ENCODE peak calls at places on chromosome 16, in four cellular contexts. B is MM.1S, W is heart right ventricle, Q is uterus. F is an unnamed sample.

GRCh38 chr16:54931757-54932660 is 1.3 kb downstream of the IRX5 start:
- DNase-seq in W (no peak), Q (no peak), B (no peak), F (no peak)

GRCh38 chr16:3131755-3132377 is 3.0 kb upstream of the ZNF213 start:
- DNase-seq in Q (no peak), B (peak), W (no peak), F (peak)

GRCh38 chr16:52498640-52499039 is 48.3 kb downstream of the TOX3 start:
- DNase-seq in Q (no peak), W (no peak), B (no peak), F (no peak)

GRCh38 chr16:25155553-25156460 is 44.3 kb downstream of the LCMT1 start:
- DNase-seq in B (no peak), W (no peak), Q (no peak), F (no peak)

GRCh38 chr16:70715113-70715711 is 29.4 kb upstream of the MTSS2 start:
- DNase-seq in W (peak), B (no peak), Q (peak), F (peak)

GRCh38 chr16:87222335-87222734 is 94.9 kb downstream of the C16orf95 start:
- DNase-seq in Q (no peak), W (no peak), B (no peak), F (no peak)

GRCh38 chr16:46743232-46743719 is 4.9 kb downstream of the MYLK3 start:
- DNase-seq in B (no peak), W (peak), Q (no peak), F (peak)

GRCh38 chr16:19507882-19508281 is 14.0 kb downstream of the GDE1 start:
- DNase-seq in B (no peak), Q (no peak), W (no peak), F (no peak)

GRCh38 chr16:50340578-50340977 is 28.2 kb downstream of the BRD7 start:
- DNase-seq in B (no peak), Q (no peak), W (no peak), F (no peak)

GRCh38 chr16:30535777-30536190 is 1.1 kb upstream of the ZNF747 start:
- DNase-seq in B (no peak), Q (peak), W (peak), F (peak)

GRCh38 chr16:69276143-69277115 is 34.7 kb upstream of the VPS4A start:
- DNase-seq in Q (peak), W (peak), B (no peak), F (peak)

GRCh38 chr16:11393861-11394592 is 48.8 kb downstream of the RMI2 start:
- DNase-seq in W (no peak), Q (no peak), B (no peak), F (no peak)

GRCh38 chr16:11396241-11397048 is 51.2 kb downstream of the RMI2 start:
- DNase-seq in W (peak), Q (peak), B (peak), F (peak)

GRCh38 chr16:11395949-11396240 is 50.6 kb downstream of the RMI2 start:
- DNase-seq in W (no peak), B (no peak), Q (no peak), F (no peak)

GRCh38 chr16:11394593-11394960 is 49.3 kb downstream of the RMI2 start:
- DNase-seq in Q (no peak), B (no peak), W (no peak), F (no peak)

DNA sequence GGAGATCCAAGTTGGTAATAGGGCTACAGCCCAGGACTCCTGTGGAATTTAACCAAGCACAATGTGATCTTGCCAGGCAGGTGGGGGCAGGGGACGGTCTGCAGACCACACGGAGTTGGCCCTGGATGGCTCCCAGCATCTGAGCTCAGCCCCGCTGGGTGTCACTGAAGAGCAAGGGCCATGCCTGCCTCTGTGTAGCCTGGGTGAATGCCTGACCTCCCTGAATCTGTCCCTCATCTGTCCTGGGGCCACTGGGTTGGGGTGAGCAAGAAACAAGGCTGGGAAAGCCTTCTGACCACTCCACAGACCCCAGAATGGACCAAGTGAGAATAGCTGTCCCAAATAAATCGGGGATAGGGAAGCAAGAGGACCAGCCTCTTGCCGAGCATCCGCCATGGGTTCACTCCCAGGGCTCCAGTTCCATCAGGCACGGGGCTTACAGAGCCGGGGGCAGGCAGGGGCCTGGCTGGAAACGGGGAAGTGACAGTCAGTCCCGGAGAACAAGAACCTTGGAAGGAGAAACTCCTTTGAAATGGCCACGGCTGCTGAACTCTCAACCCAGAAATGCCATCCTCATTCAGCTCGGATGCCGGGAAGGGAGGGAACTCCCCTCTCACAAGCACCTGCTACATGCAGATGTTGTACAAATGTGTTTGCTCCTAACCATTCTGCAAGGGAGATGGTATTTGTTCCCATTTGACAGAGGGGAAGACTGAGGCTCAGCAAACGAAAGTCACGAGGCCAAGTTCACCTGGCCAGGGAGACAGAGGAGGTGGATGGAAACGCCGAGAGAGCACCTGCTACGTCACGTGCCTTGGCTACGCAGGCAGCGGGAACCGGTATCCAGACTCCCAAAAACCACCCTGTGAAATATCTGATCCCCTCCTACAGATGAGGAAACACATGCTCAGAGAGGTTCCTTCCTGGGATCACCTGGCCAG is 50.0 kb downstream of the RMI2 start:
- DNase-seq in Q (no peak), W (no peak), B (no peak), F (no peak)
- TF ChIP-seq CTCF in Q (no peak), W (no peak), B (no peak), F (no peak)

DNA sequence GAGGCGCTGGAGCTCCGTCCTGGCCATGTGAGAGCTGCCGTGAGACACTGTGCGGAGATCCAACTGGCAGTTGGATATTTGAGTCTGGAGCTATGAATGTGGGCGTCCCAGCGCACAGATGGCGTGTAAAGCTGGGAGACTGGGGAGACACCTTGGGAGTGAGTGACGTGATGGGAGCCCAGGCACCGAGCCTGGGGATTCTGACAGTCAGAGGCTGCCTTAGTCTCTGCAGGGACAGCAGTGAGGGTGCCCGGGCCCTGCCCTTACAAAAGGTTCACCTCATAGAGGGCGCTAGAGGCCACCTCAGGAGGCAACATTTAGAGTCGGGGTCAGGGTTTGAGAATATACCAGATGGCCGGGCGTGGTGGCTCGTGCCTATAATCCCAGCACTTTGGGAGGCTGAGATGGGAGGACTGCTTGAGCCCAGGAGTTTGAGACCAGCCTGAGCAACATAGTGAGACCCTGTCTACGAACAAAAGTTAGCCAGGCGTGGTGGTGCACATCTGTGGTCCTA is 194.1 kb upstream of the GSE1 start:
- DNase-seq in W (no peak), Q (no peak), B (no peak), F (peak)
- TF ChIP-seq CTCF in W (no peak), Q (no peak), B (no peak), F (no peak)

GRCh38 chr16:78973041-78973440 is 627.5 kb downstream of the MAF start:
- DNase-seq in Q (no peak), B (no peak), W (no peak), F (no peak)
- TF ChIP-seq CTCF in Q (no peak), B (no peak), W (no peak), F (no peak)

GRCh38 chr16:57711-58110 is 4.1 kb downstream of the SNRNP25 start:
- DNase-seq in B (no peak), W (no peak), Q (no peak), F (no peak)

GRCh38 chr16:53346-54236 is at the start of the genes POLR3K and SNRNP25:
- DNase-seq in Q (peak), B (peak), W (peak), F (peak)

GRCh38 chr16:54237-54581 is 581 bp downstream of the SNRNP25 start:
- DNase-seq in W (no peak), Q (no peak), B (no peak), F (no peak)

GRCh38 chr16:56231-56927 is 2.8 kb downstream of the SNRNP25 start:
- DNase-seq in Q (no peak), B (no peak), W (no peak), F (no peak)

DNA sequence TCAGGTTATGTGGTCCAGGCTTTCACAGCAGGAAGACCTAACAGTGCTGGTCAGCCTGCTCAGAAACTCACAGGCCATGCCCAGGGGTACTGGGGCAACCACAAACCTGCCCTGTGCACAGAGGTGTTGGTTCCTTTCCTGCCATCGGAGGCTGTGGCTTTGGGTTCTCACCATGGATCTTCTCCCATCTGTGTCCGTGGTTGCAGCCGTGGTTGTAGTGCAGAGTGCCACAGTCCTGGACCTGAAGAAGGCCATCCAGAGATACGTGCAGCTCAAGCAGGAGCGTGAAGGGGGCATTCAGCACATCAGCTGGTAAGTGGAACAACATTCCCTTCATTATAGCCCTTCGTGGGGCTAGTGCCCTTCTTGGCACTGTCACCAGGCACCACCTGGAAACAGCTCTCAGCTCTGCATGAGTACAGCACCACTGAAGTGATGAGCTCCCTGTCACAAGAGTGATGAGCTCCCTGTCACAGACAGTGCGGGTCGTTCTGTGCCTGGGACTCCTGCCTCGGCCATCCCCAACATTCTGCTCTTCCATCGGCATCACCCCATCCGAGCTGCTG is 2.0 kb downstream of the SNRNP25 start:
- DNase-seq in W (no peak), B (no peak), Q (no peak), F (no peak)
- TF ChIP-seq CTCF in W (no peak), B (no peak), Q (no peak), F (no peak)

GRCh38 chr16:17565605-17566004 is 94.8 kb upstream of the XYLT1 start:
- DNase-seq in B (no peak), Q (no peak), W (no peak), F (no peak)
- TF ChIP-seq CTCF in B (no peak), Q (no peak), W (no peak), F (no peak)

GRCh38 chr16:12535535-12536411 is 267.9 kb downstream of the CPPED1 start:
- DNase-seq in Q (no peak), W (no peak), B (no peak), F (no peak)
- TF ChIP-seq CTCF in Q (no peak), W (no peak), B (no peak), F (no peak)

GRCh38 chr16:88671806-88672205 is 8.9 kb upstream of the MVD start:
- DNase-seq in Q (no peak), W (no peak), B (no peak), F (no peak)

GRCh38 chr16:88673685-88674398 is 11.0 kb upstream of the MVD start:
- DNase-seq in Q (no peak), B (no peak), W (peak), F (no peak)

GRCh38 chr16:88669986-88670385 is 7.1 kb upstream of the MVD start:
- DNase-seq in B (no peak), W (no peak), Q (no peak), F (no peak)

GRCh38 chr16:88676502-88677242 is 9.6 kb downstream of the SNAI3 start:
- DNase-seq in Q (no peak), B (no peak), W (no peak), F (no peak)

GRCh38 chr16:88672776-88673175 is 9.9 kb upstream of the MVD start:
- DNase-seq in B (no peak), W (no peak), Q (no peak), F (no peak)
- TF ChIP-seq CTCF in B (no peak), W (no peak), Q (no peak), F (no peak)